ENCODE peak calls at places on chromosomes 11 and 22, in four cellular contexts. One of them, this sample, is unnamed.

GRCh38 chr11:116232364-116232801 is 540.4 kb downstream of the BUD13 start:
- DNase-seq in K562: no peak
- DNase-seq in GM12878: no peak
- DNase-seq in HepG2: no peak
- DNase-seq in this sample: no peak

GRCh38 chr11:104761511-104761910 is 136.7 kb downstream of the CASP12 start:
- DNase-seq in GM12878: no peak
- DNase-seq in K562: no peak
- DNase-seq in HepG2: no peak
- DNase-seq in this sample: peak

GRCh38 chr11:1870721-1871466 is 18.0 kb downstream of the LSP1 start:
- DNase-seq in GM12878: no peak
- DNase-seq in HepG2: no peak
- DNase-seq in K562: peak
- DNase-seq in this sample: no peak

GRCh38 chr11:30583505-30584280 is 2.5 kb downstream of the MPPED2 start:
- DNase-seq in K562: no peak
- DNase-seq in GM12878: no peak
- DNase-seq in HepG2: no peak
- DNase-seq in this sample: no peak

GRCh38 chr11:46338636-46338987 is 8.7 kb upstream of the DGKZ start:
- DNase-seq in GM12878: no peak
- DNase-seq in HepG2: no peak
- DNase-seq in K562: no peak
- DNase-seq in this sample: no peak

GRCh38 chr22:30294066-30294465 is 4.8 kb upstream of the CASTOR1 start:
- DNase-seq in K562: no peak
- DNase-seq in HepG2: no peak
- DNase-seq in GM12878: no peak
- DNase-seq in this sample: no peak

GRCh38 chr11:62647609-62648005 is 1.2 kb upstream of the GANAB start:
- DNase-seq in HepG2: no peak
- DNase-seq in K562: no peak
- DNase-seq in GM12878: no peak
- DNase-seq in this sample: no peak

GRCh38 chr11:27039873-27040272 is 742 bp upstream of the BBOX1 start:
- DNase-seq in HepG2: no peak
- DNase-seq in K562: no peak
- DNase-seq in GM12878: no peak
- DNase-seq in this sample: no peak

GRCh38 chr11:103714246-103714645 is 322.2 kb upstream of the DDI1 start:
- DNase-seq in K562: no peak
- DNase-seq in HepG2: no peak
- DNase-seq in GM12878: no peak
- DNase-seq in this sample: peak

GRCh38 chr11:47060807-47061206 is 115.9 kb downstream of the ARFGAP2 start:
- DNase-seq in GM12878: no peak
- DNase-seq in HepG2: no peak
- DNase-seq in K562: peak
- DNase-seq in this sample: no peak

GRCh38 chr11:121551463-121551862 is 98.7 kb upstream of the SORL1-AS1 start:
- DNase-seq in GM12878: no peak
- DNase-seq in K562: no peak
- DNase-seq in HepG2: no peak
- DNase-seq in this sample: no peak
- TF ChIP-seq MYC in GM12878: no peak
- TF ChIP-seq MYC in K562: no peak
- TF ChIP-seq MYC in HepG2: no peak
- TF ChIP-seq MYC in this sample: no peak

DNA sequence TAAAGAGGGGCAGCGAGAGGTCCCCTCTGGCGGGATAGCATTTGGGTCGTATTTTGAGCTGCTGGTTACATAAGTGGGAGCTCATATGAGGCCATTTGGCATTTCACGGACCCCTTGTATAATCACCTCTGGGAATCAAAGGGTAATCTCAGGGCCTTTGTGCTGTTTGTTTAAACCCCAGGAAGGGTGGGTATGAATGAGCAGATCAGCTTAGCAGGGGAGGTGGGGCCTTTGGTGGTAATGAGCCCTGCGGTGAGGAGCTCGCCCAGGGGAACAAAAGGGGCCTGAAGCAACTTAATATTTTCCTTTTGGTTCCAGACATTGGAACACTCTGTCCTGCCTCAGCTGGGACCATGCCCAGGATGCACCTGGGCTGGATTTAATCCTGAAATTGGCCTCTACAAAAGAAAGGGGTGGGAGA is 10.2 kb downstream of the TSKU start:
- DNase-seq in K562: no peak
- DNase-seq in GM12878: no peak
- DNase-seq in HepG2: peak
- DNase-seq in this sample: no peak
- TF ChIP-seq POLR2AphosphoS5 in K562: no peak
- TF ChIP-seq POLR2AphosphoS5 in GM12878: no peak
- TF ChIP-seq POLR2AphosphoS5 in HepG2: no peak
- TF ChIP-seq POLR2AphosphoS5 in this sample: no peak

GRCh38 chr11:28536504-28537267 is 428.5 kb downstream of the METTL15 start:
- DNase-seq in GM12878: no peak
- DNase-seq in K562: no peak
- DNase-seq in HepG2: no peak
- DNase-seq in this sample: no peak
- TF ChIP-seq MYC in GM12878: no peak
- TF ChIP-seq MYC in K562: no peak
- TF ChIP-seq MYC in HepG2: no peak
- TF ChIP-seq MYC in this sample: no peak

GRCh38 chr11:68889948-68890446 is 13.6 kb downstream of the MRPL21 start:
- DNase-seq in K562: peak
- DNase-seq in GM12878: no peak
- DNase-seq in HepG2: no peak
- DNase-seq in this sample: no peak
- TF ChIP-seq POLR2AphosphoS5 in K562: peak
- TF ChIP-seq POLR2AphosphoS5 in GM12878: peak
- TF ChIP-seq POLR2AphosphoS5 in HepG2: no peak
- TF ChIP-seq POLR2AphosphoS5 in this sample: no peak

GRCh38 chr22:50112151-50113118 is 22.6 kb downstream of the MOV10L1 start:
- DNase-seq in K562: no peak
- DNase-seq in GM12878: no peak
- DNase-seq in HepG2: no peak
- DNase-seq in this sample: peak
- TF ChIP-seq MYC in K562: no peak
- TF ChIP-seq MYC in GM12878: no peak
- TF ChIP-seq MYC in HepG2: no peak
- TF ChIP-seq MYC in this sample: no peak

DNA sequence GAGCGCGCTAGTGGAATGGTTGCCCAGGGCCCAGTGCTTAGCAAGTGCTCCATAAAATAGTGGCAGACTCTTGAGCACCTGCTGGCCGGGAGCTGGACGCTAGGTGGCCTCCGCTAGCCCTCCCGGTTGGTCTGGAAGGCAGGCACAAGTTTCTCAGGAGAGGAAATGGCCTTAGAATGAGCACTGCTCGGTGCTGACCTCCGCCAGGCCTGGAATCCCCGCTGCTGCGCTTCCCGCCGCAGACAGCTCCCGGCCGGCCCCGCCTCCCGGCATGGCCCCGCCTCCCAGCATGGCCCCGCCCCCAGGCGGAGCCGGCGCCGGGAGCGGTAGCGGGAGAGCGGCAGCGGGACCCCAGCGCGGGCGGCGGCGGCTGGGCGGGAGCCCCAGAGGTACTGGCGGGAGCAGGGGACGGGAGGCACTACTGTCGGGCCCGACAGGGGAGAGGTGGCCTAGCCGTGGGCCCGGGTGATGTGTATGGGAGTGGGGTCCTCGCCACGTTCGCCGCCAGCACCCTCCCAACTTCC is at the start of gene SIPA1:
- DNase-seq in GM12878: no peak
- DNase-seq in HepG2: peak
- DNase-seq in K562: peak
- DNase-seq in this sample: peak
- TF ChIP-seq POLR2AphosphoS5 in GM12878: peak
- TF ChIP-seq POLR2AphosphoS5 in HepG2: peak
- TF ChIP-seq POLR2AphosphoS5 in K562: peak
- TF ChIP-seq POLR2AphosphoS5 in this sample: peak

GRCh38 chr11:4626207-4627105 is 10.8 kb upstream of the OR51D1 start:
- DNase-seq in K562: peak
- DNase-seq in GM12878: no peak
- DNase-seq in HepG2: peak
- DNase-seq in this sample: peak
- TF ChIP-seq MYC in K562: no peak
- TF ChIP-seq MYC in GM12878: no peak
- TF ChIP-seq MYC in HepG2: no peak
- TF ChIP-seq MYC in this sample: no peak

GRCh38 chr11:107157146-107157808 is 139.0 kb upstream of the GUCY1A2 start:
- DNase-seq in GM12878: no peak
- DNase-seq in K562: no peak
- DNase-seq in HepG2: no peak
- DNase-seq in this sample: no peak

GRCh38 chr11:107151158-107151557 is 132.9 kb upstream of the GUCY1A2 start:
- DNase-seq in GM12878: no peak
- DNase-seq in K562: no peak
- DNase-seq in HepG2: no peak
- DNase-seq in this sample: no peak

DNA sequence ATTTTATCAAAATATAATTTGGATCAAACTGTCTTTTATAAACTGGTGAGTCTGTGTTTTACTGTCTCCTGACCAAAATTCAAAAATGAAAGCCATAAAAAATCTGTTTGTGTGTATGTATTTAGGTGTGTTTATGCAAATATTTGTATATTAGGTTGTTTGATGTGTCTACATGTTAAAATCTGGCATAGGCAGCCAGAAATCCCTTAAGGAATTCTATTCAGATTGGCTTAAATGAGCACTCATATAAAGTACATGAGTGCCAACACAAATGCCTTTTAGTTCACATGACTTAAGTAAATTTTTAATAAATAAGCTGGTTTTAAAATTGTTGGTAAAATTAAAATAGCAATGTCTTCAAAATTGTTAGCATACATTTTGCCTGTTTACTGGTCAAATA is 133.3 kb upstream of the GUCY1A2 start:
- DNase-seq in K562: no peak
- DNase-seq in HepG2: no peak
- DNase-seq in GM12878: no peak
- DNase-seq in this sample: no peak
- TF ChIP-seq POLR2AphosphoS5 in K562: no peak
- TF ChIP-seq POLR2AphosphoS5 in HepG2: no peak
- TF ChIP-seq POLR2AphosphoS5 in GM12878: no peak
- TF ChIP-seq POLR2AphosphoS5 in this sample: no peak

GRCh38 chr22:44411226-44412135 is 86.6 kb downstream of the RTL6 start:
- DNase-seq in GM12878: no peak
- DNase-seq in K562: no peak
- DNase-seq in HepG2: peak
- DNase-seq in this sample: no peak
- TF ChIP-seq MYC in GM12878: no peak
- TF ChIP-seq MYC in K562: no peak
- TF ChIP-seq MYC in HepG2: no peak
- TF ChIP-seq MYC in this sample: no peak

DNA sequence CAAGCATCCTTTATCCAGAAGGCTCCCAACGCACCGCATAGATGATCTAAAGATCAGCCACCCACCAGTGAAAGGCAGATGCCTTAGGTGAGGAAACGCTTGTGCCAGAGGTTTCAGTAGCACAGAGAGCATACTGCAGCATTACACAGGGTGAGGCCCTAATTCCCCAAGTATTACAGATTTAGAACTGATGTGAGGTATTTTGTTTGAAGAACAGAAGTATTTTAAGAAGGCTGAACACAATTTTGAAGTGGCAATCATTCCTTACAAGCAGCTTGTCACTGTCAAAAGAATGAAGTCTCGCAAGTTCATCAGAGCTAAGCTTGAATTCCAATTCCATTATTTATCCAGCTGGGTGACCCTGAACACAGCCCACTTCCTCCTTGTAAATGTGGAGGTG is 70.0 kb upstream of the FAT3 start:
- DNase-seq in GM12878: no peak
- DNase-seq in K562: no peak
- DNase-seq in HepG2: no peak
- DNase-seq in this sample: no peak
- TF ChIP-seq POLR2AphosphoS5 in GM12878: no peak
- TF ChIP-seq POLR2AphosphoS5 in K562: no peak
- TF ChIP-seq POLR2AphosphoS5 in HepG2: no peak
- TF ChIP-seq POLR2AphosphoS5 in this sample: no peak